ENCODE peak calls at places on chromosomes 1 and 21, in four cellular contexts. I is RWPE1, P is prostate gland, T is AG04449. B is an unnamed sample.

GRCh38 chr21:43361127-43361492 is 65.8 kb downstream of the SIK1 start:
- DNase-seq in I (no peak), P (peak), T (no peak), B (no peak)

GRCh38 chr1:19398309-19398760 is 86.2 kb downstream of the SLC66A1 start:
- DNase-seq in I (peak), P (no peak), T (peak), B (no peak)

GRCh38 chr1:59803458-59804038 is 11.2 kb upstream of the HOOK1 start:
- DNase-seq in I (no peak), P (no peak), T (no peak), B (no peak)

GRCh38 chr1:184669400-184669799 is 85.3 kb downstream of the EDEM3 start:
- DNase-seq in I (no peak), P (no peak), T (no peak), B (no peak)

GRCh38 chr1:217029311-217030157 is 306.3 kb upstream of the ESRRG start:
- DNase-seq in I (peak), P (peak), T (no peak), B (no peak)

GRCh38 chr1:219837274-219837993 is 90.9 kb downstream of the SLC30A10 start:
- DNase-seq in I (peak), P (peak), T (peak), B (peak)

GRCh38 chr1:150751443-150751842 is 14.1 kb downstream of the CTSS start:
- DNase-seq in I (no peak), P (no peak), T (no peak), B (no peak)

GRCh38 chr1:76802094-76802493 is 65.2 kb upstream of the ST6GALNAC5 start:
- DNase-seq in I (no peak), P (no peak), T (no peak), B (no peak)

GRCh38 chr1:111541721-111542120 is 38.3 kb upstream of the ADORA3 start:
- DNase-seq in I (peak), P (no peak), T (no peak), B (no peak)

GRCh38 chr1:170929835-170930554 is 5.3 kb upstream of the MROH9 start:
- DNase-seq in I (peak), P (peak), T (no peak), B (peak)

GRCh38 chr1:176466514-176466913 is 3.5 kb downstream of the PAPPA2 start:
- DNase-seq in I (peak), P (no peak), T (no peak), B (peak)

GRCh38 chr1:180530501-180530900 is 28.1 kb upstream of the ACBD6 start:
- DNase-seq in I (peak), P (no peak), T (peak), B (no peak)

GRCh38 chr1:107767156-107767582 is 197.8 kb downstream of the VAV3 start:
- DNase-seq in I (no peak), P (no peak), T (no peak), B (no peak)

GRCh38 chr1:65165269-65166002 is 17.4 kb downstream of the AK4 start:
- DNase-seq in I (no peak), P (no peak), T (no peak), B (peak)

GRCh38 chr1:41898191-41898713 is 20.5 kb downstream of the HIVEP3 start:
- DNase-seq in I (no peak), P (no peak), T (no peak), B (no peak)

GRCh38 chr1:200963076-200963475 is 60.4 kb downstream of the KIF21B start:
- DNase-seq in I (peak), P (no peak), T (no peak), B (no peak)

GRCh38 chr1:202152399-202152798 is 7.9 kb upstream of the ARL8A start:
- DNase-seq in I (no peak), P (no peak), T (no peak), B (no peak)

GRCh38 chr1:9626201-9626608 is 25.3 kb upstream of the PIK3CD start:
- DNase-seq in I (no peak), P (no peak), T (no peak), B (peak)

GRCh38 chr1:115833806-115834205 is 7.1 kb downstream of the NHLH2 start:
- DNase-seq in I (no peak), P (no peak), T (no peak), B (no peak)

GRCh38 chr21:27561116-27561515 is 594.2 kb upstream of the ADAMTS5 start:
- DNase-seq in I (no peak), P (no peak), T (no peak), B (no peak)

GRCh38 chr1:173409613-173410012 is 67.5 kb upstream of the PRDX6 start:
- DNase-seq in I (no peak), P (no peak), T (peak), B (no peak)

GRCh38 chr1:184141481-184141880 is 90.0 kb downstream of the TSEN15 start:
- DNase-seq in I (no peak), P (no peak), T (no peak), B (no peak)

GRCh38 chr1:109298666-109299086 is 8.1 kb downstream of the MYBPHL start:
- DNase-seq in I (no peak), P (no peak), T (no peak), B (peak)

GRCh38 chr1:236808005-236808404 is 12.9 kb downstream of the MTR start:
- DNase-seq in I (no peak), P (no peak), T (no peak), B (no peak)
- TF ChIP-seq CTCF in I (no peak), P (no peak), T (no peak), B (no peak)

DNA sequence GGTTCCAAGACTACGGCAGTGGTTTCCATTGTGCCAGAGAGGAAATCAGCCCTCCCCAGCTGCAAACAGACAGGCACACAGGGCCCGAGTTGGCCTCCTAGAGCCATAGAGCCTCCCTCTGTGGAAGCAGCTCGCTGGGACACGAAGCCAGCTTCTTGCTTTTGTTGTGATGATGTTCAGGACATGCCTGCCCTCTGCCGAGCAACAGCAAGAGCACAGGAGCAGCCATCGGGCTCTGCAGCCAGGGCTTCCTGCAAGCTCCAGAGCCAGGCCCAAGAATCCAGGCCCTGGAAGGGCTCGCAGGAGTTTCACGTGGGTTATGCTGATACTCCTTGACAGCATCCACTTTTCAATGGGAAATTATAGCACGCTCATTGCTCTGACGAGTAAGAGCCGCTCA is 18.5 kb downstream of the NPHP4 start:
- DNase-seq in I (no peak), P (no peak), T (no peak), B (no peak)
- TF ChIP-seq CTCF in I (no peak), P (no peak), T (no peak), B (no peak)

GRCh38 chr1:224503161-224504118 is 68.8 kb upstream of the WDR26 start:
- DNase-seq in I (peak), P (peak), T (no peak), B (peak)
- TF ChIP-seq CTCF in I (no peak), P (no peak), T (no peak), B (no peak)

GRCh38 chr1:17005365-17005740 is 6.4 kb downstream of the ATP13A2 start:
- DNase-seq in I (no peak), P (no peak), T (no peak), B (no peak)

GRCh38 chr1:17007121-17007520 is 4.6 kb downstream of the ATP13A2 start:
- DNase-seq in I (no peak), P (no peak), T (no peak), B (no peak)

GRCh38 chr1:17001760-17002523 is 9.8 kb downstream of the ATP13A2 start:
- DNase-seq in I (no peak), P (no peak), T (no peak), B (no peak)

GRCh38 chr1:17002524-17002902 is 9.2 kb downstream of the ATP13A2 start:
- DNase-seq in I (no peak), P (no peak), T (no peak), B (no peak)

GRCh38 chr1:17004466-17005364 is 7.0 kb downstream of the ATP13A2 start:
- DNase-seq in I (no peak), P (no peak), T (no peak), B (no peak)
- TF ChIP-seq CTCF in I (no peak), P (no peak), T (peak), B (no peak)

DNA sequence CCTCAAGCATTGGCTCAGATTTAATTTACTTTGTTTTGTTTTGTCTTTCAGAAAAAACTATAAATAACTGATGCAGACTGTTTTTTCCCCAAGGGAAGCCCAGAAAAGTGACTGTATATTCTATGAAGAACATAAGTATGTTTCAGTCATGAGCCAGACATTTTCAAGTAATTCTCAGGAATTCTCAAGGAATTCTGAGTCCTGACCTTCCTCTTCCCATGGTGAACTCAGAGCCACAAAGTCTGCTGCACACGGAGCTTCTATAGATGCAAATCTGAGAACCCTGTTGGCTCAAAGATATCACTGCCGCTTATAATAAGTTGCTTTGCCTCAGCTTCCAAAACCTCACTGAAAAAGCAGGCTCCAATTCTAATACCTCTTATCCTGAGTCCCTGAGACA is 418.4 kb upstream of the RUNX1 start:
- DNase-seq in I (no peak), P (no peak), T (peak), B (no peak)
- TF ChIP-seq CTCF in I (no peak), P (no peak), T (no peak), B (no peak)

B was measured in GM20000.